ENCODE peak calls at places on chromosomes 12 and 14, in eight cellular contexts. W is OCI-LY7, S is neural progenitor cell, P is SK-N-SH, R is HepG2, I is PC-3, F is lung, Z is RWPE1. U is an unnamed sample.

GRCh38 chr14:26261368-26262122 is 336.3 kb downstream of the NOVA1 start:
- DNase-seq in I (no peak), F (no peak), S (peak; percentile 73), R (no peak), Z (no peak), P (no peak), W (no peak), U (no peak)

GRCh38 chr14:26137161-26137560 is 460.7 kb downstream of the NOVA1 start:
- DNase-seq in R (no peak), W (no peak), P (no peak), I (no peak), Z (no peak), F (no peak), S (no peak), U (peak; percentile 2)

GRCh38 chr12:96427269-96427729 is 27.1 kb upstream of the CDK17 start:
- DNase-seq in R (peak; percentile 7), S (peak; percentile 72), P (peak; percentile 16), Z (peak; percentile 90), I (peak; percentile 97), W (no peak), F (peak; percentile 36), U (no peak)

GRCh38 chr12:4918950-4919660 is 9.4 kb downstream of the KCNA1 start:
- DNase-seq in P (no peak), I (no peak), Z (no peak), F (no peak), R (no peak), S (no peak), W (no peak), U (no peak)

GRCh38 chr14:37697489-37698121 is 102.2 kb downstream of the TTC6 start:
- DNase-seq in S (no peak), Z (peak; percentile 24), P (no peak), W (no peak), I (peak; percentile 89), R (peak; percentile 96), F (no peak), U (no peak)

GRCh38 chr12:47797432-47797831 is 22.3 kb downstream of the HDAC7 start:
- DNase-seq in S (peak; percentile 54), I (peak; percentile 20), W (peak; percentile 83), F (no peak), Z (no peak), P (peak; percentile 76), R (no peak), U (peak; percentile 41)

GRCh38 chr12:80121661-80122060 is 22.3 kb downstream of the OTOGL start:
- DNase-seq in P (no peak), S (no peak), I (no peak), R (no peak), Z (no peak), F (no peak), W (no peak), U (no peak)

GRCh38 chr14:39184628-39185255 is 9.7 kb downstream of the PNN start:
- DNase-seq in P (no peak), F (no peak), Z (no peak), W (no peak), I (no peak), R (no peak), S (no peak), U (no peak)

GRCh38 chr14:63295991-63296630 is 22.6 kb downstream of the GPHB5 start:
- DNase-seq in R (no peak), S (no peak), Z (no peak), F (no peak), W (no peak), P (no peak), I (no peak), U (no peak)

GRCh38 chr14:31712244-31713127 is 151.3 kb downstream of the NUBPL start:
- DNase-seq in F (no peak), P (no peak), I (no peak), W (no peak), S (no peak), Z (no peak), R (no peak), U (no peak)

GRCh38 chr14:51439896-51440295 is 199.8 kb downstream of the TMX1 start:
- DNase-seq in S (no peak), R (no peak), P (no peak), Z (no peak), I (no peak), F (no peak), W (no peak), U (no peak)

GRCh38 chr12:40211185-40211584 is 13.6 kb upstream of the LRRK2 start:
- DNase-seq in F (no peak), I (no peak), P (no peak), Z (no peak), R (no peak), W (no peak), S (no peak), U (no peak)

GRCh38 chr14:91153360-91153759 is 39.5 kb downstream of the DGLUCY start:
- DNase-seq in S (no peak), R (no peak), F (no peak), W (no peak), I (no peak), Z (no peak), P (no peak), U (no peak)

GRCh38 chr14:96089401-96089800 is 50.2 kb downstream of the C14orf132 start:
- DNase-seq in I (no peak), S (no peak), Z (no peak), F (no peak), P (no peak), W (no peak), R (no peak), U (no peak)

GRCh38 chr14:86712727-86713126 is 1182.8 kb downstream of the FLRT2 start:
- DNase-seq in W (no peak), R (peak; percentile 82), P (no peak), I (no peak), F (no peak), S (peak; percentile 32), Z (no peak), U (no peak)

GRCh38 chr14:100070310-100070709 is 5.1 kb downstream of the EVL start:
- DNase-seq in P (no peak), Z (no peak), I (no peak), W (no peak), R (no peak), F (no peak), S (no peak), U (no peak)

GRCh38 chr12:119006749-119007148 is 25.4 kb downstream of the SRRM4 start:
- DNase-seq in P (peak; percentile 74), F (no peak), I (no peak), W (no peak), Z (no peak), S (peak; percentile 67), R (no peak), U (peak; percentile 45)

GRCh38 chr14:86035882-86036281 is 505.9 kb downstream of the FLRT2 start:
- DNase-seq in W (peak; percentile 52), P (peak; percentile 19), R (peak; percentile 13), I (peak; percentile 34), F (no peak), S (peak; percentile 34), Z (no peak), U (peak; percentile 18)

GRCh38 chr14:21917699-21918436 is 244.2 kb upstream of the OR4E1 start:
- DNase-seq in I (peak; percentile 95), W (peak; percentile 89), R (peak; percentile 56), F (no peak), P (peak; percentile 11), S (peak; percentile 68), Z (peak; percentile 50), U (peak; percentile 49)

DNA sequence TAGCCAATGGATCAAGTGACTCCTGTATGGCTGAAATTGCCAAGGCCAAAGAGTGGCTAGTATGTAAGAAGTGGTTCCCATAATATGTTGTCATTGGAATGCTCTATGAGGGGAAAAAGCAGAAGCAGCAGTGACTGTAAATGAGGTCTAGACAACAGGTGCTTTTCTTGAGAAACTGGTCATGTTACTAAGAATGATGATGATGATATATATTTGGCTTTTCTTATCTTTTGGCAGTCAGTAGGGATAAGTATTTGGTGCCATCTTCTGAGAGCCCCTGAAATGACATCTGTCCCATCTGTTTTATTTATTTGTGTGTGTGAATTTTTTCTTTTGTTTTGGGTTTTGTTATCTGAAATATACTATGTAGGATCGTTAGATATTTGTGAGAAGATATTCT is 141.7 kb downstream of the SYT1 start:
- DNase-seq in Z (peak; percentile 4), F (no peak), I (peak; percentile 52), W (no peak), P (no peak), R (no peak), S (no peak), U (no peak)
- TF ChIP-seq CTCF in Z (peak; percentile 13), F (no peak), I (peak; percentile 69), W (peak; percentile 54), P (peak; percentile 46), R (peak; percentile 8), S (no peak), U (no peak)

GRCh38 chr12:51390457-51391046 is 654 bp downstream of the GALNT6 start:
- DNase-seq in S (no peak), W (no peak), Z (no peak), P (no peak), F (no peak), I (peak; percentile 14), R (no peak), U (no peak)

GRCh38 chr12:51391047-51391837 is at the start of gene GALNT6:
- DNase-seq in Z (peak; percentile 64), I (peak; percentile 70), S (peak; percentile 67), P (peak; percentile 76), W (peak; percentile 58), R (no peak), F (no peak), U (peak; percentile 70)

GRCh38 chr12:51393676-51394545 is 2.7 kb upstream of the GALNT6 start:
- DNase-seq in R (no peak), S (no peak), Z (peak; percentile 79), F (no peak), W (no peak), P (no peak), I (peak; percentile 96), U (no peak)

GRCh38 chr12:51395283-51396230 is 4.4 kb upstream of the GALNT6 start:
- DNase-seq in P (peak; percentile 52), W (no peak), F (no peak), R (no peak), I (no peak), Z (no peak), S (no peak), U (no peak)

GRCh38 chr12:51392556-51393237 is 1.5 kb upstream of the GALNT6 start:
- DNase-seq in P (no peak), R (no peak), I (no peak), S (peak; percentile 71), Z (no peak), F (no peak), W (no peak), U (peak; percentile 24)
- TF ChIP-seq CTCF in P (no peak), R (no peak), I (no peak), S (no peak), Z (no peak), F (no peak), W (no peak), U (no peak)

GRCh38 chr14:59570122-59570521 is 6.5 kb downstream of the CCDC175 start:
- DNase-seq in F (no peak), R (no peak), I (peak; percentile 65), W (no peak), P (no peak), S (no peak), Z (no peak), U (no peak)
- TF ChIP-seq CTCF in F (no peak), R (peak; percentile 10), I (peak; percentile 72), W (peak; percentile 10), P (no peak), S (peak; percentile 34), Z (no peak), U (no peak)

DNA sequence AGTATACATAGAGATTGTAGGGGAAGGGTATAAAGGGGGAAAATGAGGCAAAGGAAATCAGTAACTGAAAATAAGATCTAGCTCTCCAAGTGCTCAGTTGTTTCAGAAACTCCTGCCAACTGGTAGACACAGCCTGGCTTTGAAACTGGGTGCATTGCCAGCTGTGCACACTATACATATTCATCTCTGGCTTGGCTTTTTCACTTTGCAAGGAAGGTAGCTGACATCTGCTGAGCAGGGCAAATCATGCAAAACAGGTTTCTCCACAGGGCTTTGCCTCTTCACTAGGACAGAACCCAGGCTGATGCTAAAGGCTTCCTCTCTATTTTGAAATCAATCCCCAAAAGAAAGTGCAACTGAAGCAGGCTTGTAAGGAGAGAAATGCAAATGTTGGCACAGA is 101.5 kb downstream of the HELB start:
- DNase-seq in Z (no peak), W (peak; percentile 47), S (no peak), P (peak; percentile 15), R (no peak), F (no peak), I (peak; percentile 52), U (no peak)
- TF ChIP-seq CTCF in Z (no peak), W (no peak), S (no peak), P (no peak), R (no peak), F (no peak), I (no peak), U (no peak)

U was measured in nephron progenitor cell.